ENCODE peak calls at places on chromosomes 16 and 17, in nine cellular contexts. Z is activated T-helper 2 cell treated with anti-CD3 and anti-CD28 coated beads, Interferon-gamma antibody, Interleukin-2, Interleukin-4, amounts not matched to agents 10 μg/mL and 5 μg/mL and 100 μg/mL, durations not matched to agents 14 hours and 24 hours and 36 hours; F is T-helper 2 cell; C is activated CD4-positive, CD25-positive, alpha-beta regulatory T cell; D is fibroblast of the aortic adventitia; M is left cardiac atrium; V is activated CD8-positive, alpha-beta memory T cell treated with anti-CD3 and anti-CD28 coated beads for 24 hours; B is tibial nerve; P is HFF-Myc. A is an unnamed sample.

GRCh38 chr16:54648575-54648974 is 282.1 kb upstream of the IRX5 start:
- DNase-seq in F (no peak), Z (no peak), V (no peak), D (no peak), P (no peak), C (no peak), M (no peak), B (no peak), A (no peak)

GRCh38 chr16:85104821-85105391 is 7.4 kb downstream of the CIBAR2 start:
- DNase-seq in B (no peak), Z (no peak), C (no peak), F (peak), V (peak), P (no peak), D (no peak), M (no peak), A (no peak)

GRCh38 chr17:80361495-80362220 is 53.3 kb upstream of the ENDOV start:
- DNase-seq in Z (no peak), F (no peak), M (peak), D (no peak), C (no peak), P (no peak), V (no peak), B (no peak), A (no peak)

GRCh38 chr16:77359065-77359502 is 75.8 kb downstream of the ADAMTS18 start:
- DNase-seq in Z (no peak), B (no peak), P (no peak), M (no peak), F (no peak), C (no peak), D (peak), V (no peak), A (no peak)

GRCh38 chr16:75588716-75589115 is 22.5 kb downstream of the GABARAPL2 start:
- DNase-seq in M (no peak), V (no peak), Z (no peak), F (no peak), D (no peak), C (no peak), B (no peak), P (no peak), A (no peak)

GRCh38 chr17:6425407-6425806 is 9.5 kb downstream of the AIPL1 start:
- DNase-seq in V (no peak), Z (no peak), F (no peak), C (no peak), M (no peak), P (no peak), D (no peak), B (no peak), A (no peak)

GRCh38 chr16:73735018-73735417 is 561.6 kb upstream of the PSMD7 start:
- DNase-seq in M (no peak), P (peak), C (no peak), F (no peak), D (peak), Z (no peak), B (no peak), V (no peak), A (no peak)

GRCh38 chr17:48733632-48734327 is 5.2 kb upstream of the HOXB13 start:
- DNase-seq in M (no peak), Z (no peak), F (no peak), B (no peak), D (no peak), P (no peak), V (no peak), C (no peak), A (no peak)

GRCh38 chr16:1019234-1019933 is 37.8 kb downstream of the SOX8 start:
- DNase-seq in D (peak), P (no peak), Z (no peak), F (no peak), M (peak), C (no peak), V (no peak), B (peak), A (no peak)

GRCh38 chr16:22813946-22814325 is at the start of gene HS3ST2:
- DNase-seq in B (no peak), V (no peak), F (no peak), D (no peak), Z (no peak), M (peak), C (no peak), P (no peak), A (no peak)

GRCh38 chr16:65413861-65414260 is 292.0 kb upstream of the CDH11 start:
- DNase-seq in P (no peak), B (no peak), D (no peak), V (no peak), C (no peak), M (no peak), F (no peak), Z (no peak), A (no peak)

GRCh38 chr16:75239463-75240122 is 11.8 kb downstream of the BCAR1 start:
- DNase-seq in B (no peak), F (no peak), M (peak), Z (no peak), V (no peak), P (no peak), C (no peak), D (no peak), A (no peak)